ENCODE peak calls at places on chromosomes 6 and 20, in six cellular contexts. D is AG10803, S is left kidney, Z is GM13976, Q is NCI-H1092 treated with DMSO at 0.1 percent for 48 hours, V is H9. U is an unnamed sample.
A peak's percentile ranks its signal among the peaks of the same experiment; 100 is the strongest.

GRCh38 chr6:157990321-157991066 is 8.8 kb downstream of the SYNJ2 start:
- DNase-seq in D (no peak), S (no peak), Z (peak; percentile 53), Q (no peak), V (no peak), U (no peak)

GRCh38 chr6:106444777-106445507 is 84.4 kb downstream of the CRYBG1 start:
- DNase-seq in D (peak; percentile 72), S (peak; percentile 80), Z (peak; percentile 69), Q (peak; percentile 64), V (peak; percentile 30), U (peak; percentile 70)

GRCh38 chr6:46014511-46015118 is 1.0 kb downstream of the CLIC5 start:
- DNase-seq in D (no peak), S (peak; percentile 82), Z (no peak), Q (no peak), V (peak; percentile 60), U (no peak)

GRCh38 chr20:2836035-2836434 is 4.4 kb downstream of the PCED1A start:
- DNase-seq in D (no peak), S (no peak), Z (no peak), Q (no peak), V (no peak), U (no peak)

GRCh38 chr20:50734730-50735679 is 3.6 kb downstream of the PARD6B start:
- DNase-seq in D (no peak), S (no peak), Z (no peak), Q (no peak), V (no peak), U (no peak)

GRCh38 chr6:57173056-57173885 is 1.1 kb downstream of the BAG2 start:
- DNase-seq in D (no peak), S (peak; percentile 59), Z (peak; percentile 40), Q (peak; percentile 8), V (peak; percentile 34), U (peak; percentile 25)

GRCh38 chr6:161917645-161918044 is 643.8 kb upstream of the AGPAT4 start:
- DNase-seq in D (no peak), S (no peak), Z (no peak), Q (peak; percentile 61), V (no peak), U (no peak)

GRCh38 chr6:25583099-25583498 is 68.9 kb upstream of the SCGN start:
- DNase-seq in D (no peak), S (no peak), Z (no peak), Q (no peak), V (no peak), U (no peak)

GRCh38 chr6:104186836-104187235 is 672.9 kb downstream of the HACE1 start:
- DNase-seq in D (no peak), S (no peak), Z (no peak), Q (no peak), V (no peak), U (no peak)

GRCh38 chr6:105794263-105794662 is 291.9 kb upstream of the PRDM1 start:
- DNase-seq in D (peak; percentile 64), S (peak; percentile 32), Z (no peak), Q (no peak), V (peak; percentile 55), U (peak; percentile 20)

GRCh38 chr6:169723991-169724553 is at the start of gene PHF10:
- DNase-seq in D (peak; percentile 24), S (peak; percentile 74), Z (peak; percentile 89), Q (peak; percentile 85), V (no peak), U (peak; percentile 89)

GRCh38 chr20:4171538-4172116 is 156.3 kb upstream of the RNF24 start:
- DNase-seq in D (no peak), S (peak; percentile 38), Z (no peak), Q (no peak), V (no peak), U (peak; percentile 26)

GRCh38 chr6:130815200-130816071 is 11.8 kb upstream of the SMLR1 start:
- DNase-seq in D (no peak), S (no peak), Z (no peak), Q (no peak), V (no peak), U (no peak)

GRCh38 chr20:41287327-41287726 is 30.2 kb downstream of the ZHX3 start:
- DNase-seq in D (peak; percentile 85), S (no peak), Z (no peak), Q (no peak), V (no peak), U (peak; percentile 37)

GRCh38 chr6:149454405-149454848 is 30.4 kb downstream of the ZC3H12D start:
- DNase-seq in D (peak; percentile 95), S (peak; percentile 54), Z (no peak), Q (peak; percentile 58), V (no peak), U (peak; percentile 94)

GRCh38 chr6:87714093-87714809 is 12.2 kb upstream of the AKIRIN2 start:
- DNase-seq in D (peak; percentile 58), S (no peak), Z (no peak), Q (no peak), V (no peak), U (no peak)

GRCh38 chr6:167933847-167934246 is 63.6 kb upstream of the KIF25 start:
- DNase-seq in D (no peak), S (no peak), Z (no peak), Q (no peak), V (no peak), U (no peak)

GRCh38 chr20:50226093-50226974 is 35.7 kb downstream of the CEBPB start:
- DNase-seq in D (peak; percentile 70), S (no peak), Z (no peak), Q (no peak), V (no peak), U (peak; percentile 82)

GRCh38 chr20:50242178-50242514 is 51.5 kb downstream of the CEBPB start:
- DNase-seq in D (no peak), S (no peak), Z (no peak), Q (no peak), V (no peak), U (no peak)

GRCh38 chr6:107709341-107709740 is 114.8 kb downstream of the SCML4 start:
- DNase-seq in D (no peak), S (no peak), Z (no peak), Q (no peak), V (no peak), U (no peak)

GRCh38 chr6:132085731-132086130 is 134.6 kb upstream of the CCN2 start:
- DNase-seq in D (no peak), S (no peak), Z (no peak), Q (no peak), V (no peak), U (no peak)

GRCh38 chr6:134437376-134437775 is 119.5 kb upstream of the SGK1 start:
- DNase-seq in D (no peak), S (no peak), Z (peak; percentile 36), Q (no peak), V (no peak), U (no peak)

GRCh38 chr6:112153926-112154621 is 66.7 kb downstream of the FAM229B start:
- DNase-seq in D (peak; percentile 89), S (no peak), Z (no peak), Q (no peak), V (no peak), U (peak; percentile 57)

GRCh38 chr6:35495258-35496035 is 1.4 kb downstream of the TEAD3 start:
- DNase-seq in D (peak; percentile 34), S (no peak), Z (no peak), Q (no peak), V (no peak), U (no peak)